ENCODE peak calls at places on chromosomes 1 and 21, in seven cellular contexts. H, J, B, M, F, K and S are unnamed samples.

GRCh38 chr1:201144701-201145100 is 9.6 kb downstream of the TMEM9 start:
- DNase-seq in M (no peak), F (no peak), K (peak; percentile 16), B (no peak), J (no peak), H (no peak), S (no peak)

GRCh38 chr21:29297483-29298347 is 1.0 kb upstream of the BACH1 start:
- DNase-seq in F (no peak), H (no peak), J (no peak), M (no peak), B (no peak), K (no peak), S (no peak)

GRCh38 chr1:41935226-41935625 is 16.5 kb upstream of the HIVEP3 start:
- DNase-seq in H (no peak), M (no peak), B (no peak), K (no peak), F (peak; percentile 62), J (no peak), S (no peak)

GRCh38 chr1:177246710-177247588 is 76.2 kb downstream of the BRINP2 start:
- DNase-seq in M (no peak), H (no peak), B (no peak), K (no peak), F (no peak), J (no peak), S (no peak)

GRCh38 chr1:177873238-177873637 is 96.6 kb downstream of the SEC16B start:
- DNase-seq in H (no peak), B (no peak), K (no peak), M (peak; percentile 31), F (peak; percentile 76), J (no peak), S (no peak)

GRCh38 chr21:39422468-39423241 is 22.9 kb downstream of the LCA5L start:
- DNase-seq in H (no peak), M (no peak), K (no peak), F (no peak), B (no peak), J (no peak), S (no peak)

GRCh38 chr1:228000416-228000815 is 6.4 kb upstream of the WNT3A start:
- DNase-seq in K (no peak), J (no peak), H (no peak), F (no peak), B (no peak), M (no peak), S (no peak)

GRCh38 chr1:15849775-15850449 is 2.4 kb downstream of the SPEN start:
- DNase-seq in B (no peak), K (no peak), M (peak; percentile 51), H (peak; percentile 47), J (peak; percentile 84), F (no peak), S (no peak)

GRCh38 chr1:235648407-235648907 is 1.1 kb downstream of the GNG4 start:
- DNase-seq in H (no peak), J (peak; percentile 74), K (no peak), M (no peak), F (no peak), B (no peak), S (no peak)

GRCh38 chr1:183956559-183957188 is 80.9 kb downstream of the COLGALT2 start:
- DNase-seq in H (no peak), F (peak; percentile 67), M (peak; percentile 48), K (no peak), J (no peak), B (peak; percentile 50), S (peak; percentile 32)